ENCODE peak calls at places on chromosomes 11 and 22, in six cellular contexts. J is left ventricle myocardium inferior, Y is IMR-90, B is foreskin keratinocyte, I is cardiac muscle cell, T is Calu3. R is an unnamed sample.

GRCh38 chr11:124608146-124608545 is 3.1 kb upstream of the PANX3 start:
- DNase-seq in J (no peak), Y (no peak), B (peak; percentile 20), I (no peak), T (no peak), R (no peak)

GRCh38 chr11:89381094-89381493 is 110.1 kb downstream of the NOX4 start:
- DNase-seq in J (no peak), Y (peak; percentile 98), B (peak; percentile 97), I (peak; percentile 94), T (no peak), R (peak; percentile 91)

GRCh38 chr22:46446799-46447198 is 90.6 kb downstream of the CELSR1 start:
- DNase-seq in J (no peak), Y (no peak), B (no peak), I (peak; percentile 52), T (no peak), R (no peak)

GRCh38 chr11:97761175-97761574 is 1259.6 kb upstream of the CNTN5 start:
- DNase-seq in J (no peak), Y (no peak), B (no peak), I (no peak), T (no peak), R (no peak)

GRCh38 chr11:73306069-73306468 is 2.0 kb upstream of the ARHGEF17 start:
- DNase-seq in J (no peak), Y (no peak), B (no peak), I (no peak), T (no peak), R (no peak)

GRCh38 chr11:43693731-43694130 is 13.2 kb downstream of the HSD17B12 start:
- DNase-seq in J (no peak), Y (no peak), B (no peak), I (no peak), T (no peak), R (no peak)

GRCh38 chr22:32992821-32993220 is 65.4 kb downstream of the SYN3 start:
- DNase-seq in J (no peak), Y (no peak), B (no peak), I (no peak), T (no peak), R (no peak)

GRCh38 chr22:30265851-30266444 is 703 bp downstream of the OSM start:
- DNase-seq in J (peak; percentile 65), Y (no peak), B (no peak), I (no peak), T (no peak), R (no peak)

GRCh38 chr22:48147404-48147803 is 1385.0 kb downstream of the TBC1D22A start:
- DNase-seq in J (no peak), Y (no peak), B (no peak), I (no peak), T (no peak), R (no peak)

GRCh38 chr11:282630-283360 is 4.6 kb downstream of the NLRP6 start:
- DNase-seq in J (no peak), Y (no peak), B (no peak), I (no peak), T (no peak), R (no peak)

GRCh38 chr11:121226415-121227263 is 65.9 kb upstream of the SC5D start:
- DNase-seq in J (no peak), Y (no peak), B (no peak), I (no peak), T (no peak), R (no peak)

GRCh38 chr11:63670077-63670737 is 969 bp downstream of the ATL3 start:
- DNase-seq in J (no peak), Y (peak; percentile 45), B (no peak), I (peak; percentile 62), T (no peak), R (peak; percentile 83)

GRCh38 chr11:76658231-76658630 is 12.3 kb downstream of the LRRC32 start:
- DNase-seq in J (no peak), Y (no peak), B (no peak), I (no peak), T (no peak), R (no peak)

GRCh38 chr11:503179-503981 is 3.7 kb downstream of the RNH1 start:
- DNase-seq in J (peak; percentile 59), Y (peak; percentile 19), B (no peak), I (peak; percentile 84), T (no peak), R (peak; percentile 82)

GRCh38 chr22:39448205-39449054 is 8.4 kb upstream of the MGAT3 start:
- DNase-seq in J (no peak), Y (no peak), B (no peak), I (no peak), T (peak; percentile 63), R (no peak)

GRCh38 chr11:111733009-111733408 is 33.2 kb downstream of the PPP2R1B start:
- DNase-seq in J (peak; percentile 40), Y (peak; percentile 91), B (peak; percentile 56), I (peak; percentile 85), T (no peak), R (peak; percentile 59)

GRCh38 chr11:45331839-45332485 is 45.8 kb upstream of the SYT13 start:
- DNase-seq in J (no peak), Y (no peak), B (no peak), I (no peak), T (no peak), R (no peak)

GRCh38 chr11:112962854-112963367 is 1.7 kb downstream of the NCAM1 start:
- DNase-seq in J (peak; percentile 79), Y (no peak), B (no peak), I (peak; percentile 8), T (no peak), R (no peak)

GRCh38 chr22:24402460-24403192 is 24.8 kb upstream of the ADORA2A start:
- DNase-seq in J (peak; percentile 57), Y (peak; percentile 94), B (peak; percentile 79), I (peak; percentile 89), T (peak; percentile 82), R (peak; percentile 77)

GRCh38 chr22:35328472-35328885 is 28.8 kb downstream of the TOM1 start:
- DNase-seq in J (peak; percentile 45), Y (no peak), B (no peak), I (no peak), T (no peak), R (no peak)

GRCh38 chr11:11480951-11481350 is 127.9 kb upstream of the CSNK2A3 start:
- DNase-seq in J (no peak), Y (peak; percentile 38), B (no peak), I (no peak), T (no peak), R (no peak)

GRCh38 chr11:11486002-11486401 is 133.0 kb upstream of the CSNK2A3 start:
- DNase-seq in J (no peak), Y (no peak), B (no peak), I (no peak), T (no peak), R (no peak)

GRCh38 chr11:11481371-11481770 is 128.3 kb upstream of the CSNK2A3 start:
- DNase-seq in J (peak; percentile 29), Y (no peak), B (no peak), I (no peak), T (no peak), R (no peak)

GRCh38 chr11:11482726-11483125 is 129.7 kb upstream of the CSNK2A3 start:
- DNase-seq in J (no peak), Y (peak; percentile 12), B (no peak), I (no peak), T (no peak), R (peak; percentile 46)

DNA sequence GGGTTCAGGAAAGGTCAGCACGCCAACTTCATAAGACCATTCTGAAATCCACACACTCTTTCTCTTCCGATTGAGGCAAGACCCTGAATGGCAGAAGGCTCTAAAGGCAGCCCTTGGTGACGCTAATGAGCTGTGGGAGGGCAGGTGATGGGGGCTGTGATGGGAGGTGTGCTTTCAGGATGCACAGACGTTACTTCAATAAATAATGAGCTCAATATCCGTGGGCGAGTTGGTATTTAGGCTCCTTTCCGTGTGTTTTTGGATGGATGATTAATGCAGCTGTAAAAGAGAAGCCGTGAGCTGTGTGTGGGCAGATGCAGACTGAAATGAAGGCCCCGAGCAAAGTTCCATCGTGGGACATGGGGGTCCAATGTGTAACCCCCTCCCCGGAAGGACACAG is 130.6 kb upstream of the CSNK2A3 start:
- DNase-seq in J (no peak), Y (no peak), B (no peak), I (no peak), T (no peak), R (no peak)
- TF ChIP-seq CTCF in J (no peak), Y (no peak), B (no peak), I (no peak), T (no peak), R (no peak)

GRCh38 chr22:44438056-44438455 is 60.0 kb downstream of the RTL6 start:
- DNase-seq in J (no peak), Y (no peak), B (no peak), I (no peak), T (no peak), R (no peak)
- TF ChIP-seq CTCF in J (no peak), Y (no peak), B (no peak), I (no peak), T (no peak), R (peak; percentile 5)

DNA sequence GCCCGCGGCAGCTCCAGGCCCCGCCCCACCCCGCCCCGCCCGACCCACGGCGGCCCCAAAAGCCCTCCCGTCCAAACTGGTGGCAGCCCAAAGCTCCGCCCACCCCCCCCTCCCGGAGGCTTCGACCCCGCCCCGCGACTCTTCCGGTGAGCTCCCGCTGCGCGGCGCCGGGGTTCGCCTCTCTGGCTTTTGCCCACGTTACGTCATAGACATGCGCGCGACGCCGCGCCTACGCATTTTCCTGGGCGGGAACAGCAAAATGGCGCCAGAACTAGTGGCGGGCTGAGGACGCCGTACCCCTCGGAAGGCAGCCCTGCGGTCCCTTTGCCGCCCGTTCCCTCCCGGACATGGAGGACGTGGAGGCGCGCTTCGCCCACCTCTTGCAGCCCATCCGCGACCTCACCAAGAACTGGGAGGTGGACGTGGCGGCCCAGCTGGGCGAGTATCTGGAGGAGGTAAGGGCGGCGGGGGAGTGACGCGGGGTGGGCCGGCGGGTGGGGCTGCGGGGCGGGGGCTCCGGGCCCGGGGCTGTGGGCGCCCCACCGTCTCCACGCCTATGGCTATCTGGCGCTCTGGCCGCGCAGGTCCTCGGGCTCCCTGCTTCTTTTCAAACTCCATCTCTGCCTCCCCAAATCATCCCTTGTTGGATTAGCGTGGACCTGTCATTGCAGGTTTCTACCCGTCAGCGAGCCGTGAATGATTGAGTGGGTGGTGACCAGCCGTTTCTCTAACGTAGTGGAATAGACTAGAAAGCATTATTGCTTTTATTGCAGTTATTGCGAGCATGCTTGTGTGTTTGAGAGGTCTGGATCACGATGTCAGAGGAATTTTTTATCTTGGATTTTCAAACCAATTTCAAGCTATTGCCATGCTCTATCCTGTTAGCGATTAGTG is at the start of gene NCAPH2:
- DNase-seq in J (peak; percentile 95), Y (peak; percentile 95), B (peak; percentile 88), I (peak; percentile 98), T (peak; percentile 96), R (peak; percentile 82)
- TF ChIP-seq CTCF in J (no peak), Y (no peak), B (peak; percentile 37), I (no peak), T (no peak), R (no peak)

DNA sequence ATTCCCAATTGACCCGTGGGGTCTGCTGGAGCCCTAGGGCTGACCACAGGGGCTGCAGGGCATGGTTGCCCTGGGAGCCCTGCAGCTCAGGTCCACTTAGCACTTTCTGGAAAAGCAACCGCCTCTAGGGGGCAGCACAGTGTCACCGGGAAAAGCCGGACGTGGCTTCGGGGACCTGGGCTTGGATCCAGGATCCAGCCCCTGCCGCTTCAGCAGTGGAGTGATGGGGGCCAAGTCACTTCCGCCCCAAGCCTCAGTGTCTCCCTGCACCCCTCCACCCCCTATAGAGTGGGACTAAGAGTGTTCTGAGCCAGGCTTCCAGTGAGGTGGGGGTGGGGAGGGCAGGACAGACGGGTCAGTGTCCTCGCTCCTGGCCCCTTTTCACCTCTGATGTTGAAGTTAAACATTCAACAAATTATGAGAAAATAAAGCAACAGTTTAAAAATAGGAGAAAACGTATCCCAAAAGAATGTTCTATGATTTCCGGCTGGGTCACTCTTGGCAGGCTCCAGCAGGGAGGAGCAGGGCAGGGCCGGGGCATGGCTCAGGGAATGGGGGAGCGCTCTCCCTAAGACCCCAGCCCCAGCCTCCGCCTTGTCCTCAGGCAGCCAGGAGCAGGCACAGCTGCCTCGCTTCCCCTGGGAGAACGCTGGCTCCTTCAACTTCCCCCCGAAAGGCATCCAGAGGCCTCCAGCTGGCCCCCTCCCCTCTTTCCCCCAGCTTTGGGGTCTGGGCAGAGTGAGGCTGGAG is 96.5 kb upstream of the FGF3 start:
- DNase-seq in J (peak; percentile 86), Y (peak; percentile 76), B (peak; percentile 65), I (peak; percentile 77), T (peak; percentile 92), R (no peak)
- TF ChIP-seq CTCF in J (peak; percentile 93), Y (peak; percentile 79), B (peak; percentile 77), I (peak; percentile 83), T (peak; percentile 91), R (peak; percentile 82)